ENCODE peak calls at places on chromosomes 3 and 15, in six cellular contexts. P is HepG2, D is HCT116, V is GM23338, K is SK-N-SH, G is A549. H is an unnamed sample.

GRCh38 chr3:141114816-141115458 is 63.8 kb downstream of the SPSB4 start:
- DNase-seq in K (peak; percentile 50), V (peak; percentile 80), G (peak; percentile 38), P (peak; percentile 6), D (peak; percentile 10), H (no peak)

GRCh38 chr3:69033470-69033869 is 18.7 kb downstream of the TMF1 start:
- DNase-seq in V (no peak), P (no peak), D (no peak), G (no peak), K (no peak), H (peak; percentile 64)

GRCh38 chr3:33194303-33194702 is 24.3 kb downstream of the SUSD5 start:
- DNase-seq in P (no peak), G (no peak), K (no peak), V (no peak), D (no peak), H (no peak)

GRCh38 chr3:109806929-109807328 is 469.6 kb upstream of the DPPA4 start:
- DNase-seq in G (no peak), P (peak; percentile 5), V (no peak), K (no peak), D (peak; percentile 88), H (no peak)

GRCh38 chr15:57457726-57458125 is 81.4 kb downstream of the CGNL1 start:
- DNase-seq in P (no peak), K (no peak), G (no peak), V (no peak), D (no peak), H (no peak)

GRCh38 chr3:71127463-71128243 is 455.9 kb downstream of the FOXP1 start:
- DNase-seq in G (no peak), K (no peak), V (no peak), P (no peak), D (no peak), H (no peak)

GRCh38 chr3:126498936-126499335 is 18.6 kb downstream of the UROC1 start:
- DNase-seq in P (peak; percentile 53), G (no peak), D (no peak), K (no peak), V (peak; percentile 45), H (no peak)

GRCh38 chr3:179723617-179724016 is 70.8 kb downstream of the USP13 start:
- DNase-seq in D (no peak), G (no peak), K (no peak), V (no peak), P (no peak), H (no peak)

GRCh38 chr3:34298668-34299067 is 500.2 kb downstream of the PDCD6IP start:
- DNase-seq in P (no peak), G (no peak), D (no peak), V (no peak), K (no peak), H (no peak)

GRCh38 chr3:149145361-149145760 is 15.9 kb downstream of the HPS3 start:
- DNase-seq in G (no peak), V (no peak), K (no peak), P (no peak), D (no peak), H (no peak)

GRCh38 chr3:179977356-179977755 is 59.4 kb downstream of the PEX5L start:
- DNase-seq in D (no peak), V (no peak), G (no peak), K (no peak), P (no peak), H (no peak)

GRCh38 chr3:192727032-192727847 is at the start of gene FGF12:
- DNase-seq in P (peak; percentile 2), G (peak; percentile 7), V (peak; percentile 96), K (peak; percentile 83), D (no peak), H (no peak)
- TF ChIP-seq REST in P (peak; percentile 89), G (peak; percentile 53), V (peak; percentile 76), K (peak; percentile 90), D (peak; percentile 26), H (peak; percentile 65)

DNA sequence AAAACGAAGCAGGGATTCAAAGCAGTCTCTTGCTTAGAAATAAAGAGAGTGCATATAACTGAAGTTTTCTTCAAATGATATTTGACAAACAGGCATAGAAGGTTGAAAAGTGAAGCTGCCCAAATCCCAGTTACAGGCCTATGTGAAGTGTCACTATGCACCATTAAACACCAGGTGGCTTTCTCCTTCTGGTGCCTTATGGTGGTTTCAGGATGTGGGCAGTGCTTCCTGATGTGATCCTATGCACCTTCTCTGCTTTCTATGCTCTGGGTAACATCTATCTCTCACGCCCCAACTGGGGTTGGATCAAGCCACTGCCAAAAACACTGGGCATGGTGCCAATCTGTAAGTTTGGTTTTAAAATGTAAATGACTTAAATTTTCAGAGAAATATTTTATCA is 744.7 kb downstream of the TUSC7 start:
- DNase-seq in K (no peak), P (no peak), D (no peak), V (peak; percentile 22), G (no peak), H (no peak)
- TF ChIP-seq REST in K (no peak), P (no peak), D (no peak), V (no peak), G (no peak), H (no peak)

GRCh38 chr3:111715911-111716523 is 120.9 kb upstream of the ZBED2 start:
- DNase-seq in V (peak; percentile 57), P (peak; percentile 47), D (no peak), K (peak; percentile 53), G (peak; percentile 65), H (no peak)
- TF ChIP-seq REST in V (no peak), P (no peak), D (no peak), K (peak; percentile 49), G (no peak), H (no peak)

GRCh38 chr15:38670142-38671002 is 105.8 kb upstream of the RASGRP1 start:
- DNase-seq in K (no peak), G (no peak), D (no peak), P (no peak), V (no peak), H (no peak)
- TF ChIP-seq REST in K (no peak), G (no peak), D (no peak), P (no peak), V (no peak), H (no peak)

GRCh38 chr15:81335631-81336030 is 11.7 kb upstream of the STARD5 start:
- DNase-seq in D (no peak), P (no peak), V (no peak), G (no peak), K (no peak), H (no peak)

GRCh38 chr15:81337713-81338157 is 13.8 kb upstream of the STARD5 start:
- DNase-seq in K (no peak), G (no peak), D (no peak), V (no peak), P (no peak), H (no peak)

GRCh38 chr15:81334768-81335447 is 11.0 kb upstream of the STARD5 start:
- DNase-seq in V (no peak), P (no peak), G (no peak), D (no peak), K (no peak), H (no peak)

GRCh38 chr15:81337241-81337640 is 13.3 kb upstream of the STARD5 start:
- DNase-seq in V (no peak), G (no peak), P (no peak), D (no peak), K (no peak), H (no peak)

DNA sequence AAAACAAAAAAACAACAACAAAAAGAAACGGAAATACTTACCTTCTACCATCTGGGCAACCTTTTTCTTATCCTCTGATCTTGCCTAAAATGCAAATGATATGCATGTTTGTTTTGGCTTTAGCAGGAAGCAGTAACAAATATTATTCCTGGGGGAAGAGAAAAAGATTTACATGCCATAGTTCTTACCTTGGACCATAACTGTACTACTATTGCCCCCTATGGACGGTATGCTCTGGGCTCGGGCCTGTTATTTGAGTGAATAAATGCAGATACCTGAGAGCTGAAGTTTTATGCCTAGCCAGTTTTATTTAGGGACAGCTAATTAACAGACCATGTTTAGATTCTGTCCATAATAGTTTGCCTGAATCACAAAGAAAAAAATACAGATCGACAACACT is 12.6 kb upstream of the STARD5 start:
- DNase-seq in P (peak; percentile 12), G (peak; percentile 21), D (peak; percentile 3), V (peak; percentile 28), K (no peak), H (no peak)
- TF ChIP-seq REST in P (no peak), G (no peak), D (no peak), V (no peak), K (no peak), H (no peak)

GRCh38 chr3:49638445-49638844 is 35.7 kb upstream of the APEH start:
- DNase-seq in D (peak; percentile 57), V (no peak), P (no peak), K (no peak), G (peak; percentile 6), H (no peak)
- TF ChIP-seq REST in D (no peak), V (no peak), P (no peak), K (no peak), G (no peak), H (no peak)